ENCODE peak calls at places on chromosomes 1 and 21, in seven cellular contexts. One of them, this sample, is unnamed. For H3K36me3, the result is how much of the 10 kb centered on the place peaks cover.

GRCh38 chr1:44584167-44584566 is 90.1 kb downstream of the TMEM53 start:
- DNase-seq in uterus: no peak
- DNase-seq in thoracic aorta: no peak
- DNase-seq in OCI-LY7: no peak
- DNase-seq in trophoblast cell: no peak
- DNase-seq in WERI-Rb-1: no peak
- DNase-seq in GM06990: no peak
- DNase-seq in this sample: no peak

GRCh38 chr21:16291296-16291695 is 561.5 kb downstream of the USP25 start:
- DNase-seq in uterus: no peak
- DNase-seq in thoracic aorta: no peak
- DNase-seq in OCI-LY7: no peak
- DNase-seq in trophoblast cell: no peak
- DNase-seq in WERI-Rb-1: no peak
- DNase-seq in GM06990: no peak
- DNase-seq in this sample: no peak

GRCh38 chr1:29689372-29690030 is 453.2 kb downstream of the PTPRU start:
- DNase-seq in uterus: no peak
- DNase-seq in thoracic aorta: no peak
- DNase-seq in OCI-LY7: no peak
- DNase-seq in trophoblast cell: no peak
- DNase-seq in WERI-Rb-1: no peak
- DNase-seq in GM06990: no peak
- DNase-seq in this sample: no peak

GRCh38 chr1:179012033-179012432 is 13.7 kb upstream of the FAM20B start:
- DNase-seq in uterus: no peak
- DNase-seq in thoracic aorta: no peak
- DNase-seq in OCI-LY7: no peak
- DNase-seq in trophoblast cell: no peak
- DNase-seq in WERI-Rb-1: no peak
- DNase-seq in GM06990: no peak
- DNase-seq in this sample: no peak

GRCh38 chr1:2322065-2322571 is 69.2 kb downstream of the MORN1 start:
- DNase-seq in uterus: peak
- DNase-seq in thoracic aorta: peak
- DNase-seq in OCI-LY7: no peak
- DNase-seq in trophoblast cell: peak
- DNase-seq in WERI-Rb-1: no peak
- DNase-seq in GM06990: no peak
- DNase-seq in this sample: no peak

GRCh38 chr1:109091196-109092193 is 931 bp downstream of the TMEM167B start:
- DNase-seq in uterus: no peak
- DNase-seq in thoracic aorta: no peak
- DNase-seq in OCI-LY7: no peak
- DNase-seq in trophoblast cell: peak
- DNase-seq in WERI-Rb-1: no peak
- DNase-seq in GM06990: no peak
- DNase-seq in this sample: peak

GRCh38 chr1:101781437-101781836 is 215.3 kb downstream of the OLFM3 start:
- DNase-seq in uterus: no peak
- DNase-seq in thoracic aorta: no peak
- DNase-seq in OCI-LY7: no peak
- DNase-seq in trophoblast cell: no peak
- DNase-seq in WERI-Rb-1: no peak
- DNase-seq in GM06990: no peak
- DNase-seq in this sample: peak

GRCh38 chr1:113886417-113887391 is 677 bp downstream of the BCL2L15 start:
- DNase-seq in uterus: no peak
- DNase-seq in thoracic aorta: no peak
- DNase-seq in OCI-LY7: no peak
- DNase-seq in trophoblast cell: no peak
- DNase-seq in WERI-Rb-1: no peak
- DNase-seq in GM06990: no peak
- DNase-seq in this sample: no peak

GRCh38 chr1:175479521-175480342 is 263.7 kb downstream of the TNR start:
- DNase-seq in uterus: no peak
- DNase-seq in thoracic aorta: no peak
- DNase-seq in OCI-LY7: no peak
- DNase-seq in trophoblast cell: peak
- DNase-seq in WERI-Rb-1: no peak
- DNase-seq in GM06990: no peak
- DNase-seq in this sample: no peak

GRCh38 chr1:231931846-231932454 is 305.4 kb downstream of the DISC1 start:
- DNase-seq in uterus: no peak
- DNase-seq in thoracic aorta: no peak
- DNase-seq in OCI-LY7: peak
- DNase-seq in trophoblast cell: no peak
- DNase-seq in WERI-Rb-1: peak
- DNase-seq in GM06990: no peak
- DNase-seq in this sample: peak

GRCh38 chr1:170445096-170445495 is 86.9 kb upstream of the GORAB start:
- DNase-seq in uterus: no peak
- DNase-seq in thoracic aorta: no peak
- DNase-seq in OCI-LY7: no peak
- DNase-seq in trophoblast cell: peak
- DNase-seq in WERI-Rb-1: no peak
- DNase-seq in GM06990: no peak
- DNase-seq in this sample: no peak

GRCh38 chr1:213122514-213122929 is 71.5 kb downstream of the RPS6KC1 start:
- DNase-seq in uterus: no peak
- DNase-seq in thoracic aorta: no peak
- DNase-seq in OCI-LY7: peak
- DNase-seq in trophoblast cell: peak
- DNase-seq in WERI-Rb-1: no peak
- DNase-seq in GM06990: peak
- DNase-seq in this sample: peak

GRCh38 chr1:27638805-27639204 is 3.8 kb upstream of the FGR start:
- DNase-seq in uterus: no peak
- DNase-seq in thoracic aorta: no peak
- DNase-seq in OCI-LY7: no peak
- DNase-seq in trophoblast cell: no peak
- DNase-seq in WERI-Rb-1: no peak
- DNase-seq in GM06990: no peak
- DNase-seq in this sample: no peak

GRCh38 chr1:224054012-224054411 is 59.9 kb upstream of the FBXO28 start:
- DNase-seq in uterus: no peak
- DNase-seq in thoracic aorta: no peak
- DNase-seq in OCI-LY7: no peak
- DNase-seq in trophoblast cell: no peak
- DNase-seq in WERI-Rb-1: no peak
- DNase-seq in GM06990: no peak
- DNase-seq in this sample: no peak

GRCh38 chr1:29762635-29763034 is 526.3 kb downstream of the PTPRU start:
- DNase-seq in uterus: no peak
- DNase-seq in thoracic aorta: no peak
- DNase-seq in OCI-LY7: no peak
- DNase-seq in trophoblast cell: no peak
- DNase-seq in WERI-Rb-1: peak
- DNase-seq in GM06990: no peak
- DNase-seq in this sample: no peak

GRCh38 chr21:26447932-26448331 is 125.2 kb downstream of the CYYR1 start:
- DNase-seq in uterus: no peak
- DNase-seq in thoracic aorta: no peak
- DNase-seq in OCI-LY7: no peak
- DNase-seq in trophoblast cell: no peak
- DNase-seq in WERI-Rb-1: no peak
- DNase-seq in GM06990: no peak
- DNase-seq in this sample: no peak

GRCh38 chr1:183033205-183033604 is 10.0 kb downstream of the LAMC1 start:
- DNase-seq in uterus: no peak
- DNase-seq in thoracic aorta: no peak
- DNase-seq in OCI-LY7: peak
- DNase-seq in trophoblast cell: no peak
- DNase-seq in WERI-Rb-1: no peak
- DNase-seq in GM06990: no peak
- DNase-seq in this sample: peak

GRCh38 chr1:44640178-44640865 is 34.0 kb downstream of the TMEM53 start:
- DNase-seq in uterus: no peak
- DNase-seq in thoracic aorta: no peak
- DNase-seq in OCI-LY7: no peak
- DNase-seq in trophoblast cell: no peak
- DNase-seq in WERI-Rb-1: peak
- DNase-seq in GM06990: no peak
- DNase-seq in this sample: no peak

GRCh38 chr1:247007511-247008405 is at the start of gene ZNF695:
- DNase-seq in uterus: peak
- DNase-seq in thoracic aorta: peak
- DNase-seq in OCI-LY7: peak
- DNase-seq in trophoblast cell: peak
- DNase-seq in WERI-Rb-1: peak
- DNase-seq in GM06990: peak
- DNase-seq in this sample: peak

GRCh38 chr1:107277022-107277421 is 136.2 kb downstream of the NTNG1 start:
- DNase-seq in uterus: peak
- DNase-seq in thoracic aorta: no peak
- DNase-seq in OCI-LY7: peak
- DNase-seq in trophoblast cell: peak
- DNase-seq in WERI-Rb-1: peak
- DNase-seq in GM06990: no peak
- DNase-seq in this sample: peak

GRCh38 chr1:43531906-43532584 is 1.4 kb downstream of the PTPRF start:
- DNase-seq in uterus: no peak
- DNase-seq in thoracic aorta: no peak
- DNase-seq in OCI-LY7: no peak
- DNase-seq in trophoblast cell: no peak
- DNase-seq in WERI-Rb-1: no peak
- DNase-seq in GM06990: no peak
- DNase-seq in this sample: no peak

GRCh38 chr1:52727114-52727586 is 897 bp downstream of the ZYG11B start:
- DNase-seq in uterus: no peak
- DNase-seq in thoracic aorta: no peak
- DNase-seq in OCI-LY7: peak
- DNase-seq in trophoblast cell: no peak
- DNase-seq in WERI-Rb-1: no peak
- DNase-seq in GM06990: peak
- DNase-seq in this sample: no peak

DNA sequence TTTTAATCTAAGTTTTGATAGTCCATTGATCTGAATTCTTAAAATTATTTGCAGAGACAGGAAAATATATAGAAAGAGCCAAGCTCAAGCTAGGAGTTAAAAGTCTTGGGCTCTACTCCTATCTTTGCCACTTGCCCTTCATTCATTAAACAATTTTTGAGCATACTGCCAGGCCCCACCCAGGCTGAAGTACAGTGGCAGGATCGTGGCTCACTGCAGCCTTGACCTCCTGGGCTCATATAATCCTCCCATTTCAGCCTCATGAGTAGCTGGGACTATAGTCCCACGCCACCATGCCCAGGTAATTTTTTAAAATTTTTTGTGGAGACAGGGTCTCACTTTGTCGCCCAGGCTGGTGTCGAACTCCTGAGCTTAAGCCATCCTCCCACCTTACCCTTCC is 8.2 kb downstream of the TRMT13 start:
- DNase-seq in uterus: no peak
- DNase-seq in thoracic aorta: no peak
- DNase-seq in OCI-LY7: no peak
- DNase-seq in trophoblast cell: no peak
- DNase-seq in WERI-Rb-1: no peak
- DNase-seq in GM06990: no peak
- DNase-seq in this sample: no peak
- H3K36me3 ChIP-seq in uterus: under half
- H3K36me3 ChIP-seq in thoracic aorta: under half
- H3K36me3 ChIP-seq in OCI-LY7: half or more
- H3K36me3 ChIP-seq in trophoblast cell: under half
- H3K36me3 ChIP-seq in WERI-Rb-1: half or more
- H3K36me3 ChIP-seq in GM06990: under half
- H3K36me3 ChIP-seq in this sample: under half

GRCh38 chr1:241834733-241835377 is 13.1 kb upstream of the EXO1 start:
- DNase-seq in uterus: no peak
- DNase-seq in thoracic aorta: no peak
- DNase-seq in OCI-LY7: peak
- DNase-seq in trophoblast cell: no peak
- DNase-seq in WERI-Rb-1: no peak
- DNase-seq in GM06990: no peak
- DNase-seq in this sample: peak
- H3K36me3 ChIP-seq in uterus: under half
- H3K36me3 ChIP-seq in thoracic aorta: under half
- H3K36me3 ChIP-seq in OCI-LY7: under half
- H3K36me3 ChIP-seq in trophoblast cell: under half
- H3K36me3 ChIP-seq in WERI-Rb-1: under half
- H3K36me3 ChIP-seq in GM06990: under half
- H3K36me3 ChIP-seq in this sample: under half

DNA sequence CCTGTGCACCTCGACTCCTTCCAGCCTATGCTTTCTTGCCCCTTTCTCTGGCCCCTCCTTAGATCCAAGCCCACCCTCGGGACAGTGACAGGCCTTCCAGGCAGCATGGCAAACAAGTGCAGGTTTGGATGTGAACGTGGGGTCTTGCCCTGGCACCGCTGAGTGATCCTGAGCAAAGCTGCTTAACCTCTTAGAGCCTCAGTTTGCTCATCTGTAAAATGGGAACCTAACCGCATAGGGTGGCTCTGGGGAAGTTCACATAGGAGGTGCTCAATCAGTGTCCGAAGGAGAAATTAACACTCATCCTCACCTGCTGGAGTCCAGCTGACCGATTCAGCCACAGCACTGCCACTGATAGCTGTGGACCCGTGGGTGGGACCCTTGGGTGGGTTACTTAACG is 7.2 kb downstream of the MFAP2 start:
- DNase-seq in uterus: no peak
- DNase-seq in thoracic aorta: no peak
- DNase-seq in OCI-LY7: no peak
- DNase-seq in trophoblast cell: no peak
- DNase-seq in WERI-Rb-1: no peak
- DNase-seq in GM06990: no peak
- DNase-seq in this sample: no peak
- H3K36me3 ChIP-seq in uterus: under half
- H3K36me3 ChIP-seq in thoracic aorta: under half
- H3K36me3 ChIP-seq in OCI-LY7: under half
- H3K36me3 ChIP-seq in trophoblast cell: under half
- H3K36me3 ChIP-seq in WERI-Rb-1: under half
- H3K36me3 ChIP-seq in GM06990: under half
- H3K36me3 ChIP-seq in this sample: under half

DNA sequence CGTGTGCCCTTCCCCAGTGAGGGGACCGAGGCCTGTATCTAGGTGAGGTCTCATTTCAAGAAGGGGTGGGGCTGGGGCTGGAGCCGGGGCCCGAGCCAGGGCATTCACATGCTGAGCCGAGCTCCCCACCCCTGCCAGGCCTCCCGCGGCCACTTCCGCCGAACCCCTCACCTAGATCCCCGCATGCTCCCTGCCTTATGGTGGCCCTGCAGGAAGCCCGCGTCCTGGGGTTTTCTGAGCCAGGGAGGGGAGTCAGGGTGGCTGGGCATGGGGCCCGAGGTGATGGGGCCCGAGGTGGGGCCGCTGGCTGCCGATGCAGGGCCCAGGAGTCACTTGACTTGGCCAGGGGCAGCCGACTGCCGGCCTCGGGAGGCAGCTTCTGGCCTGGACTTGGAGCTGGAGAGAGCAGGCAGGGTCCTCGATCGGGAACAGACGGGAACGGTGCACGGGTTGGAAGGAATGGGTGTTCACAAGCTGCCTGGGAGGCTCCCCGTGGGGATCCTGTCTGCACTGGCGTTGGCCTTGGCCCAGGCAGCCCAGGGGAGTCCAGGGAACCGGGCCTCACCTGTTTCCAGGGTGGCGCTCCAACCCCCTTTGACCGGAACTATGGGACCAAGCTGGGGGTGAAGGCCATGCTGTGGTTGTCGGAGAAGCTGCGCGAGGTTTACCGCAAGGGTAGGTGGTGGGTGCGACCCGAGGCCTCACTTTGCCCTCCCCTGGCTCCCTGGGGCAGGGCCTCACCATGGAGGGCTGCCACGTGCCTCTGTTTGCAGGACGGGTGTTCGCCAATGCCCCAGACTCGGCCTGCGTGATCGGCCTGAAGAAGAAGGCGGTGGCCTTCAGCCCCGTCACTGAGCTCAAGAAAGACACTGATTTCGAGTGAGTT is 13.6 kb downstream of the CFAP410 start:
- DNase-seq in uterus: no peak
- DNase-seq in thoracic aorta: no peak
- DNase-seq in OCI-LY7: no peak
- DNase-seq in trophoblast cell: no peak
- DNase-seq in WERI-Rb-1: no peak
- DNase-seq in GM06990: no peak
- DNase-seq in this sample: no peak
- H3K36me3 ChIP-seq in uterus: under half
- H3K36me3 ChIP-seq in thoracic aorta: under half
- H3K36me3 ChIP-seq in OCI-LY7: under half
- H3K36me3 ChIP-seq in trophoblast cell: half or more
- H3K36me3 ChIP-seq in WERI-Rb-1: half or more
- H3K36me3 ChIP-seq in GM06990: under half
- H3K36me3 ChIP-seq in this sample: under half

This sample was measured in MM.1S.